ENCODE peak calls at places on chromosome 13, in four cellular contexts. A is stimulated activated naive CD4-positive, alpha-beta T cell treated with Interleukin-2 at 50 U/mL for 16 hours; I is T follicular helper cell; J is fibroblast of the conjunctiva. O is an unnamed sample.

GRCh38 chr13:110014719-110015118 is 228.3 kb upstream of the IRS2 start:
- DNase-seq in I (no peak), J (no peak), A (no peak), O (no peak)

GRCh38 chr13:110436276-110436675 is 125.2 kb downstream of the RAB20 start:
- DNase-seq in I (no peak), A (no peak), J (no peak), O (no peak)

GRCh38 chr13:65585346-65585745 is 1644.8 kb downstream of the PCDH9 start:
- DNase-seq in A (no peak), I (no peak), J (no peak), O (no peak)

GRCh38 chr13:60402022-60402421 is 5.0 kb downstream of the TDRD3 start:
- DNase-seq in J (no peak), A (no peak), I (no peak), O (no peak)

GRCh38 chr13:48000559-48001126 is 430 bp downstream of the SUCLA2 start:
- DNase-seq in J (no peak), I (no peak), A (no peak), O (no peak)

GRCh38 chr13:100395698-100396373 is 192.8 kb downstream of the GGACT start:
- DNase-seq in J (no peak), A (no peak), I (no peak), O (no peak)

GRCh38 chr13:46622918-46623256 is 69.9 kb downstream of the LRCH1 start:
- DNase-seq in J (peak; percentile 83), I (no peak), A (no peak), O (no peak)

GRCh38 chr13:110297011-110297410 is 9.9 kb downstream of the COL4A1 start:
- DNase-seq in J (no peak), I (no peak), A (no peak), O (no peak)

GRCh38 chr13:71801781-71802180 is 65.2 kb downstream of the DACH1 start:
- DNase-seq in J (no peak), I (no peak), A (no peak), O (no peak)

GRCh38 chr13:38045278-38046048 is 175.9 kb upstream of the TRPC4 start:
- DNase-seq in I (no peak), J (peak; percentile 18), A (no peak), O (peak; percentile 67)

GRCh38 chr13:29545988-29546387 is 49.5 kb downstream of the SLC7A1 start:
- DNase-seq in A (no peak), J (no peak), I (no peak), O (no peak)

O was measured in erythroblast.